ENCODE peak calls at places on chromosome 1, in seven cellular contexts. H is GM12878, J is H1, V is HCT116, N is K562, A is SK-N-SH, S is HepG2. Y is an unnamed sample.

GRCh38 chr1:53383471-53383870 is 55.6 kb upstream of the LRP8 start:
- DNase-seq in H (no peak), J (no peak), V (no peak), N (no peak), A (no peak), S (no peak), Y (no peak)

GRCh38 chr1:19484793-19485361 is 462 bp downstream of the CAPZB start:
- DNase-seq in H (no peak), J (peak; percentile 77), V (no peak), N (peak; percentile 95), A (peak; percentile 76), S (no peak), Y (peak; percentile 15)

GRCh38 chr1:67791686-67792475 is 41.4 kb downstream of the GNG12 start:
- DNase-seq in H (no peak), J (no peak), V (no peak), N (no peak), A (no peak), S (no peak), Y (no peak)

GRCh38 chr1:30478799-30479198 is 244.6 kb downstream of the MATN1 start:
- DNase-seq in H (no peak), J (peak; percentile 31), V (no peak), N (no peak), A (no peak), S (no peak), Y (no peak)

GRCh38 chr1:40750326-40750975 is 33.1 kb upstream of the KCNQ4 start:
- DNase-seq in H (no peak), J (no peak), V (no peak), N (no peak), A (no peak), S (no peak), Y (no peak)

GRCh38 chr1:115457295-115457694 is 119.2 kb upstream of the NGF start:
- DNase-seq in H (no peak), J (no peak), V (no peak), N (no peak), A (no peak), S (no peak), Y (no peak)

GRCh38 chr1:19892129-19892528 is 9.9 kb downstream of the OTUD3 start:
- DNase-seq in H (no peak), J (no peak), V (no peak), N (no peak), A (no peak), S (no peak), Y (no peak)

GRCh38 chr1:23251812-23252211 is 34.5 kb upstream of the HTR1D start:
- DNase-seq in H (no peak), J (no peak), V (no peak), N (no peak), A (no peak), S (no peak), Y (no peak)

GRCh38 chr1:89794406-89794805 is 26.4 kb upstream of the LRRC8D start:
- DNase-seq in H (no peak), J (no peak), V (no peak), N (no peak), A (no peak), S (no peak), Y (no peak)

GRCh38 chr1:22259581-22260282 is 116.8 kb upstream of the WNT4 start:
- DNase-seq in H (no peak), J (no peak), V (no peak), N (no peak), A (no peak), S (no peak), Y (no peak)

GRCh38 chr1:9782116-9782751 is 41.5 kb downstream of the CLSTN1 start:
- DNase-seq in H (no peak), J (no peak), V (no peak), N (no peak), A (no peak), S (no peak), Y (no peak)

GRCh38 chr1:9776685-9777084 is 47.1 kb downstream of the CLSTN1 start:
- DNase-seq in H (no peak), J (no peak), V (no peak), N (no peak), A (no peak), S (no peak), Y (no peak)

GRCh38 chr1:9774744-9775679 is 48.8 kb downstream of the CLSTN1 start:
- DNase-seq in H (no peak), J (no peak), V (no peak), N (no peak), A (no peak), S (no peak), Y (no peak)

GRCh38 chr1:9780554-9781110 is 43.1 kb downstream of the CLSTN1 start:
- DNase-seq in H (no peak), J (no peak), V (no peak), N (no peak), A (no peak), S (no peak), Y (no peak)

GRCh38 chr1:9778905-9779304 is 44.9 kb downstream of the CLSTN1 start:
- DNase-seq in H (no peak), J (no peak), V (no peak), N (no peak), A (no peak), S (no peak), Y (no peak)
- TF ChIP-seq JUND in H (no peak), J (no peak), V (no peak), N (no peak), A (no peak), S (no peak), Y (no peak)

GRCh38 chr1:192008281-192008825 is 149.9 kb upstream of the RGS18 start:
- DNase-seq in H (no peak), J (no peak), V (no peak), N (no peak), A (no peak), S (no peak), Y (no peak)
- TF ChIP-seq JUND in H (no peak), J (no peak), V (no peak), N (no peak), A (no peak), S (no peak), Y (no peak)

DNA sequence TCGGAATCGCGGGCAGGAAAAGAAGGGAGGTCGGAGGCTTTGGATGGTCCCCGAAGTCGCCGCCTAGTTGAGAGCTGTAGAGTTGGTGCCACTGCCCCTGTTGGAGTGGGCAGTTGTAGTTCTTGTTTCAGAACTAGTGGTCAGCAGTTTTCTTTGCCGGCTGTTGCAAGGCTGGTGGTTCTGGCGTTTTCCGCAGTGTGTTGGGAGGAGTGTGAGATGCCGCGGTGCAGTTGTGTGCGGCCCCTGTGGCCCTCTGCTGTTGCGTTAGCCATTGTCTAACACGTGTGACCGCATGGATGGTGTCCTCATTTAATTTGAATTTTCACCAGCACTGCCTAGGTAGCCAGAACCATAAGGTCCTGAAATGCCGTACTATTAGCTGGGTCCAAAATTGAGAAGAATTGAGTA is 1.4 kb downstream of the ARF1 start:
- DNase-seq in H (no peak), J (no peak), V (no peak), N (no peak), A (no peak), S (no peak), Y (no peak)
- TF ChIP-seq JUND in H (no peak), J (no peak), V (no peak), N (no peak), A (no peak), S (no peak), Y (no peak)

DNA sequence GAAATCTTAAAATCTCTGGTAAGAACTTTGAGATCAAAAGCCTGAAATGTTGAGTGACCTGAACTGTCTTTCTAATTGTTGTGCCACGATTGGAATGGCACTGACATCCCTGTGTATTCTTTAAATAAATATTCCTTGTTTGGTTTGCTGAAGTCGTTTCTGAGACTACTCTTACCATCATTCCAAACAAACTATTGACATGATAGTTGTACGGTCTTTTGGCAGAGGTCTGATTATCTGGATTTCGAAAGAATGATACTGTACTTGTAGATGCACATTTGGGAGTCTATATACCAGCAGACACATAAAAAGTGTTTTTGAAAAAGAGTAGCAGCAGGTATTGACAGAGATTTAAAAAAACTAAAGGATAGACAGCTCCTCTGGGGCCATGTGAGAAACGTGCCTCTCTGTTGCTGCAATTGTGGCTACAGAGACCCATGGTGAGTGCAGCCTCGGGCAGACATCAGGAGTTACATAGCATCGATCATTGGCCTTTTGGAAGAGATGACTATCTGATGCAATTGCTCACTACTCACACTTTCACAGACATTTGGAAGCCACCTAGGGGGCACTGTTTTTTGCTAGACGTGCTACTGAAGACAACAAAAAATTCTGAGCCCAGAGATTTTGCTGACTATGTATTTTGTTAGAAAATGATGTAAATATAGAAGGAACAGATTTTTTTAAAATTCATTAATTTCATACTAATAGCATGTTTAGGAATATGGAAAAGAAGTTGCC is 464.5 kb downstream of the KCNT2 start:
- DNase-seq in H (no peak), J (no peak), V (peak; percentile 24), N (no peak), A (no peak), S (no peak), Y (peak; percentile 6)
- TF ChIP-seq JUND in H (no peak), J (no peak), V (no peak), N (no peak), A (no peak), S (no peak), Y (no peak)

DNA sequence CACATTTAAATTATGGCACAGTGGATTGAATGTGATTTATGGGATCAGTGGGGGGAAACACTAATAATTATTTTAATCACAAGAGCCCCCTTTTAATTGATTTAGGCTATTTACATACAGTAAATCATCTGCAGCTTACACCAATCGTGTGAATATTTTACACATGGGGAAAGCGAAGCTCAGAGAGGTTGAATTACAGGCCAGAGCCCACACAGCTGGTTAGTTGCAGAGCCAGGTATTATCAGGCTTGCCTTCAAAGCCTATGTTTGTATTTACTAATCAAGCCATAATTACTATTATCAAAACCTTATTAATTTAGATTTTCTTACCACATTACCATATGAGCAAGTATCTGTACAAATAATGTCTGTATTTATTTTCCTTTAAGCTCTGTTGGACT is 749 bp downstream of the SDCCAG8 start:
- DNase-seq in H (no peak), J (no peak), V (no peak), N (no peak), A (no peak), S (no peak), Y (no peak)
- TF ChIP-seq JUND in H (no peak), J (no peak), V (no peak), N (no peak), A (no peak), S (no peak), Y (no peak)